ENCODE peak calls at places on chromosome 16, in ten cellular contexts. G is GM10248; R is NCI-H146; A is activated naive CD4-positive, alpha-beta T cell; S is nucleus accumbens; B is body of pancreas; H is NCI-H460; J is Daoy; M is right lobe of liver; N is SIG-M5. X is an unnamed sample.

GRCh38 chr16:31785126-31785525 is 88.5 kb upstream of the ZNF267 start:
- DNase-seq in R (no peak), J (no peak), N (no peak), B (no peak), S (no peak), A (no peak), M (no peak), G (no peak), H (no peak), X (no peak)

GRCh38 chr16:66391726-66392670 is 25.5 kb downstream of the CDH5 start:
- DNase-seq in S (no peak), R (no peak), G (no peak), M (no peak), A (no peak), N (no peak), H (no peak), J (no peak), B (no peak), X (no peak)

GRCh38 chr16:47156816-47157215 is 13.1 kb upstream of the NETO2 start:
- DNase-seq in J (no peak), G (no peak), N (no peak), H (no peak), A (no peak), S (no peak), B (no peak), M (no peak), R (no peak), X (no peak)

GRCh38 chr16:85006639-85007038 is 4.7 kb downstream of the ZDHHC7 start:
- DNase-seq in B (no peak), A (no peak), H (no peak), M (no peak), S (no peak), N (no peak), J (no peak), G (no peak), R (no peak), X (no peak)

GRCh38 chr16:79912592-79913310 is 312.2 kb upstream of the MAF start:
- DNase-seq in B (no peak), J (peak), A (no peak), S (no peak), R (no peak), G (no peak), H (no peak), M (no peak), N (no peak), X (no peak)

GRCh38 chr16:648071-648785 is 937 bp upstream of the WDR90 start:
- DNase-seq in R (peak), S (peak), N (no peak), J (no peak), G (peak), B (peak), M (peak), A (no peak), H (no peak), X (peak)

GRCh38 chr16:50269769-50270509 is 3.6 kb downstream of the ADCY7 start:
- DNase-seq in S (no peak), B (no peak), M (no peak), H (no peak), G (no peak), J (no peak), A (no peak), R (no peak), N (no peak), X (no peak)

GRCh38 chr16:87505834-87506233 is 13.0 kb upstream of the ZCCHC14 start:
- DNase-seq in M (no peak), N (no peak), H (no peak), S (no peak), A (no peak), G (no peak), R (no peak), B (no peak), J (no peak), X (no peak)

GRCh38 chr16:66409156-66409555 is 17.9 kb upstream of the BEAN1 start:
- DNase-seq in G (no peak), N (no peak), J (peak), A (no peak), B (no peak), R (no peak), H (no peak), M (no peak), S (no peak), X (no peak)

GRCh38 chr16:19011169-19011731 is 27.5 kb downstream of the TMC7 start:
- DNase-seq in S (no peak), H (no peak), G (no peak), R (no peak), N (no peak), A (no peak), M (no peak), B (no peak), J (no peak), X (no peak)

GRCh38 chr16:86926146-86926545 is 347.8 kb downstream of the FOXL1 start:
- DNase-seq in G (no peak), N (no peak), S (no peak), A (no peak), J (no peak), B (no peak), R (no peak), M (no peak), H (no peak), X (no peak)

GRCh38 chr16:4401094-4401501 is 15.3 kb downstream of the CORO7 start:
- DNase-seq in N (no peak), G (no peak), M (no peak), J (no peak), R (no peak), B (no peak), H (no peak), A (no peak), S (no peak), X (no peak)

GRCh38 chr16:440627-441026 is 15.2 kb downstream of the RAB11FIP3 start:
- DNase-seq in N (no peak), G (no peak), S (no peak), R (no peak), H (no peak), M (no peak), J (no peak), A (no peak), B (no peak), X (no peak)

GRCh38 chr16:88446736-88447135 is 6.3 kb upstream of the ZFPM1 start:
- DNase-seq in R (no peak), G (no peak), A (no peak), B (no peak), M (no peak), J (no peak), H (no peak), N (no peak), S (no peak), X (no peak)

GRCh38 chr16:12900599-12901203 is 697 bp upstream of the SHISA9 start:
- DNase-seq in S (peak), J (no peak), G (no peak), B (no peak), N (no peak), A (no peak), M (no peak), R (no peak), H (no peak), X (no peak)

GRCh38 chr16:5633845-5634440 is 536.3 kb upstream of the EEF2KMT start:
- DNase-seq in M (no peak), G (peak), B (no peak), A (no peak), S (no peak), J (no peak), R (peak), H (peak), N (no peak), X (peak)

GRCh38 chr16:85746431-85747227 is 4.3 kb downstream of the C16orf74 start:
- DNase-seq in H (no peak), A (no peak), N (no peak), J (peak), S (no peak), B (peak), G (peak), R (no peak), M (no peak), X (no peak)

X was measured in Kasumi-1.